ENCODE peak calls at places on chromosomes 7 and 10, in five cellular contexts. One of them, this sample, is unnamed.

GRCh38 chr10:108049668-108050067 is 885.2 kb upstream of the SORCS1 start:
- DNase-seq in progenitor cell of endocrine pancreas: no peak
- DNase-seq in CD8-positive, alpha-beta T cell: no peak
- DNase-seq in GM20000: peak
- DNase-seq in D721Med: no peak
- DNase-seq in this sample: no peak

GRCh38 chr7:114917211-114917839 is 4.6 kb upstream of the MDFIC start:
- DNase-seq in progenitor cell of endocrine pancreas: no peak
- DNase-seq in CD8-positive, alpha-beta T cell: no peak
- DNase-seq in GM20000: no peak
- DNase-seq in D721Med: no peak
- DNase-seq in this sample: no peak

GRCh38 chr10:124998624-124999291 is 56.8 kb downstream of the ZRANB1 start:
- DNase-seq in GM20000: peak
- DNase-seq in D721Med: no peak
- DNase-seq in CD8-positive, alpha-beta T cell: no peak
- DNase-seq in progenitor cell of endocrine pancreas: no peak
- DNase-seq in this sample: no peak

GRCh38 chr10:75408911-75409885 is 7.6 kb upstream of the ZNF503 start:
- DNase-seq in GM20000: peak
- DNase-seq in CD8-positive, alpha-beta T cell: peak
- DNase-seq in D721Med: peak
- DNase-seq in progenitor cell of endocrine pancreas: peak
- DNase-seq in this sample: peak

GRCh38 chr10:102800601-102801335 is 36.4 kb downstream of the CYP17A1 start:
- DNase-seq in progenitor cell of endocrine pancreas: no peak
- DNase-seq in D721Med: no peak
- DNase-seq in CD8-positive, alpha-beta T cell: no peak
- DNase-seq in GM20000: no peak
- DNase-seq in this sample: no peak

GRCh38 chr7:30173058-30173897 is 38.5 kb downstream of the MTURN start:
- DNase-seq in GM20000: no peak
- DNase-seq in CD8-positive, alpha-beta T cell: no peak
- DNase-seq in progenitor cell of endocrine pancreas: no peak
- DNase-seq in D721Med: no peak
- DNase-seq in this sample: peak

GRCh38 chr7:45239486-45239885 is 81.9 kb downstream of the RAMP3 start:
- DNase-seq in GM20000: no peak
- DNase-seq in D721Med: no peak
- DNase-seq in progenitor cell of endocrine pancreas: no peak
- DNase-seq in CD8-positive, alpha-beta T cell: no peak
- DNase-seq in this sample: no peak

GRCh38 chr7:134374791-134375190 is 58.1 kb upstream of the SLC35B4 start:
- DNase-seq in GM20000: no peak
- DNase-seq in CD8-positive, alpha-beta T cell: no peak
- DNase-seq in progenitor cell of endocrine pancreas: no peak
- DNase-seq in D721Med: no peak
- DNase-seq in this sample: no peak

GRCh38 chr7:151677581-151678226 is 158.0 kb upstream of the RHEB start:
- DNase-seq in progenitor cell of endocrine pancreas: no peak
- DNase-seq in GM20000: no peak
- DNase-seq in CD8-positive, alpha-beta T cell: no peak
- DNase-seq in D721Med: no peak
- DNase-seq in this sample: no peak

GRCh38 chr7:7977774-7978173 is 9.2 kb downstream of the GLCCI1 start:
- DNase-seq in GM20000: no peak
- DNase-seq in progenitor cell of endocrine pancreas: no peak
- DNase-seq in CD8-positive, alpha-beta T cell: no peak
- DNase-seq in D721Med: no peak
- DNase-seq in this sample: no peak

GRCh38 chr10:24974978-24975377 is 22.6 kb upstream of the PRTFDC1 start:
- DNase-seq in progenitor cell of endocrine pancreas: no peak
- DNase-seq in CD8-positive, alpha-beta T cell: no peak
- DNase-seq in GM20000: no peak
- DNase-seq in D721Med: no peak
- DNase-seq in this sample: no peak

GRCh38 chr10:74932648-74933047 is 106.2 kb downstream of the KAT6B start:
- DNase-seq in progenitor cell of endocrine pancreas: no peak
- DNase-seq in CD8-positive, alpha-beta T cell: no peak
- DNase-seq in D721Med: no peak
- DNase-seq in GM20000: no peak
- DNase-seq in this sample: no peak

GRCh38 chr10:11824376-11824775 is 1.2 kb downstream of the PROSER2 start:
- DNase-seq in GM20000: no peak
- DNase-seq in D721Med: no peak
- DNase-seq in CD8-positive, alpha-beta T cell: no peak
- DNase-seq in progenitor cell of endocrine pancreas: no peak
- DNase-seq in this sample: no peak

GRCh38 chr10:110008518-110009339 is 945 bp downstream of the ADD3 start:
- DNase-seq in CD8-positive, alpha-beta T cell: peak
- DNase-seq in GM20000: peak
- DNase-seq in progenitor cell of endocrine pancreas: no peak
- DNase-seq in D721Med: no peak
- DNase-seq in this sample: no peak

GRCh38 chr7:32116436-32116835 is 46.2 kb upstream of the PDE1C start:
- DNase-seq in D721Med: no peak
- DNase-seq in GM20000: no peak
- DNase-seq in progenitor cell of endocrine pancreas: no peak
- DNase-seq in CD8-positive, alpha-beta T cell: no peak
- DNase-seq in this sample: no peak

GRCh38 chr7:145957160-145957890 is 159.3 kb upstream of the CNTNAP2 start:
- DNase-seq in progenitor cell of endocrine pancreas: no peak
- DNase-seq in GM20000: no peak
- DNase-seq in CD8-positive, alpha-beta T cell: no peak
- DNase-seq in D721Med: no peak
- DNase-seq in this sample: no peak

GRCh38 chr10:105857284-105858264 is 1216.5 kb downstream of the SORCS3 start:
- DNase-seq in D721Med: no peak
- DNase-seq in progenitor cell of endocrine pancreas: no peak
- DNase-seq in GM20000: no peak
- DNase-seq in CD8-positive, alpha-beta T cell: no peak
- DNase-seq in this sample: no peak

GRCh38 chr7:94145602-94146001 is 141.4 kb upstream of the BET1 start:
- DNase-seq in progenitor cell of endocrine pancreas: no peak
- DNase-seq in GM20000: no peak
- DNase-seq in D721Med: no peak
- DNase-seq in CD8-positive, alpha-beta T cell: no peak
- DNase-seq in this sample: no peak

GRCh38 chr7:33904680-33905388 is 505 bp upstream of the BMPER start:
- DNase-seq in CD8-positive, alpha-beta T cell: no peak
- DNase-seq in GM20000: peak
- DNase-seq in progenitor cell of endocrine pancreas: peak
- DNase-seq in D721Med: no peak
- DNase-seq in this sample: peak

GRCh38 chr7:14639801-14640200 is 262.8 kb downstream of the DGKB start:
- DNase-seq in GM20000: no peak
- DNase-seq in CD8-positive, alpha-beta T cell: no peak
- DNase-seq in progenitor cell of endocrine pancreas: no peak
- DNase-seq in D721Med: no peak
- DNase-seq in this sample: no peak

GRCh38 chr10:90437452-90437851 is 420.4 kb downstream of the HTR7 start:
- DNase-seq in CD8-positive, alpha-beta T cell: no peak
- DNase-seq in progenitor cell of endocrine pancreas: no peak
- DNase-seq in D721Med: no peak
- DNase-seq in GM20000: no peak
- DNase-seq in this sample: no peak

GRCh38 chr10:90447836-90448235 is 410.0 kb downstream of the HTR7 start:
- DNase-seq in progenitor cell of endocrine pancreas: no peak
- DNase-seq in GM20000: no peak
- DNase-seq in D721Med: no peak
- DNase-seq in CD8-positive, alpha-beta T cell: no peak
- DNase-seq in this sample: no peak

GRCh38 chr10:90440870-90441269 is 417.0 kb downstream of the HTR7 start:
- DNase-seq in D721Med: no peak
- DNase-seq in GM20000: no peak
- DNase-seq in CD8-positive, alpha-beta T cell: no peak
- DNase-seq in progenitor cell of endocrine pancreas: no peak
- DNase-seq in this sample: no peak

GRCh38 chr10:90443342-90443741 is 414.5 kb downstream of the HTR7 start:
- DNase-seq in D721Med: no peak
- DNase-seq in CD8-positive, alpha-beta T cell: no peak
- DNase-seq in GM20000: no peak
- DNase-seq in progenitor cell of endocrine pancreas: no peak
- DNase-seq in this sample: no peak
- TF ChIP-seq CTCF in D721Med: no peak
- TF ChIP-seq CTCF in CD8-positive, alpha-beta T cell: no peak
- TF ChIP-seq CTCF in GM20000: no peak
- TF ChIP-seq CTCF in progenitor cell of endocrine pancreas: no peak
- TF ChIP-seq CTCF in this sample: no peak

GRCh38 chr7:77460057-77460486 is 43.9 kb upstream of the GSAP start:
- DNase-seq in D721Med: no peak
- DNase-seq in progenitor cell of endocrine pancreas: no peak
- DNase-seq in CD8-positive, alpha-beta T cell: no peak
- DNase-seq in GM20000: no peak
- DNase-seq in this sample: no peak
- TF ChIP-seq CTCF in D721Med: no peak
- TF ChIP-seq CTCF in progenitor cell of endocrine pancreas: peak
- TF ChIP-seq CTCF in CD8-positive, alpha-beta T cell: no peak
- TF ChIP-seq CTCF in GM20000: no peak
- TF ChIP-seq CTCF in this sample: no peak

DNA sequence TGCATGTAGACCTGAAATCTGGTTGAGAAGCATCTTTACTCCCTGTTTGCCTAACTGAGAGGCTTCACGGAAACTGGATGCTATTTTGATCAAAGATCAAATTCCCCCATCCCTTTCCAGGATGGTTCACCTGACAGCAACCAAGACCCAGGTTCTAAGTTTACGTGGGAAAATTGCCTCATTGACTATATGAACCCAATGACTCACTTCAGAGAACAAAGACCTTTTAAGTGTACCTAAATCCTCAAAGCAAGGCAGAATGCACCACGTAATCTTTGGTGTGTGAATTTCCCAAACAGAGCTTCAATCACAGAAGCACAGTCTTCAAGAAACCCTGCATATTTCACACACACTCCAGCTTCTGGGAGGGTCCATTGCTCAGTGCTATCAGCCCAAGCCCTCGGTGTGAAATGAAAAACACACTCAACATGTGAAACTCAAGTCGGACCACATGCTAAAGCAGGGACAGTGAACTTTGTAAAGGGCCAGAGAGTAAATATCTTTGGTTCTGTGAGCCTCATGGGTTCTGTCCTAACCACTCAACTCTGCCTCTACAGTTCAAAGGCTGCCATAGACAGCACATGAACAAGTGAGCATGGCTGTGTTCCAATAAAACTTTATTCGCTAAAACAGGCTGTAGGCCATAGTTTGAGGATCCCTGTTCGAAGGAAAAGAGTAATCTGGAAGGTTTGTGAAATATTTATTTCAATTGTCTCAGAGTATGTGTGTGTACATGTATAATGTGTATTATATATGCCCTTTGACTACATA is 275.6 kb upstream of the FOXK1 start:
- DNase-seq in D721Med: no peak
- DNase-seq in GM20000: no peak
- DNase-seq in CD8-positive, alpha-beta T cell: no peak
- DNase-seq in progenitor cell of endocrine pancreas: no peak
- DNase-seq in this sample: no peak
- TF ChIP-seq CTCF in D721Med: no peak
- TF ChIP-seq CTCF in GM20000: no peak
- TF ChIP-seq CTCF in CD8-positive, alpha-beta T cell: no peak
- TF ChIP-seq CTCF in progenitor cell of endocrine pancreas: no peak
- TF ChIP-seq CTCF in this sample: no peak

GRCh38 chr10:101139421-101139911 is 8.4 kb downstream of the TLX1 start:
- DNase-seq in GM20000: peak
- DNase-seq in CD8-positive, alpha-beta T cell: no peak
- DNase-seq in progenitor cell of endocrine pancreas: no peak
- DNase-seq in D721Med: no peak
- DNase-seq in this sample: no peak
- TF ChIP-seq CTCF in GM20000: no peak
- TF ChIP-seq CTCF in CD8-positive, alpha-beta T cell: no peak
- TF ChIP-seq CTCF in progenitor cell of endocrine pancreas: peak
- TF ChIP-seq CTCF in D721Med: no peak
- TF ChIP-seq CTCF in this sample: peak

GRCh38 chr7:129993275-129993674 is 40.5 kb upstream of the UBE2H start:
- DNase-seq in D721Med: no peak
- DNase-seq in progenitor cell of endocrine pancreas: no peak
- DNase-seq in CD8-positive, alpha-beta T cell: no peak
- DNase-seq in GM20000: no peak
- DNase-seq in this sample: no peak
- TF ChIP-seq CTCF in D721Med: no peak
- TF ChIP-seq CTCF in progenitor cell of endocrine pancreas: no peak
- TF ChIP-seq CTCF in CD8-positive, alpha-beta T cell: no peak
- TF ChIP-seq CTCF in GM20000: no peak
- TF ChIP-seq CTCF in this sample: no peak

DNA sequence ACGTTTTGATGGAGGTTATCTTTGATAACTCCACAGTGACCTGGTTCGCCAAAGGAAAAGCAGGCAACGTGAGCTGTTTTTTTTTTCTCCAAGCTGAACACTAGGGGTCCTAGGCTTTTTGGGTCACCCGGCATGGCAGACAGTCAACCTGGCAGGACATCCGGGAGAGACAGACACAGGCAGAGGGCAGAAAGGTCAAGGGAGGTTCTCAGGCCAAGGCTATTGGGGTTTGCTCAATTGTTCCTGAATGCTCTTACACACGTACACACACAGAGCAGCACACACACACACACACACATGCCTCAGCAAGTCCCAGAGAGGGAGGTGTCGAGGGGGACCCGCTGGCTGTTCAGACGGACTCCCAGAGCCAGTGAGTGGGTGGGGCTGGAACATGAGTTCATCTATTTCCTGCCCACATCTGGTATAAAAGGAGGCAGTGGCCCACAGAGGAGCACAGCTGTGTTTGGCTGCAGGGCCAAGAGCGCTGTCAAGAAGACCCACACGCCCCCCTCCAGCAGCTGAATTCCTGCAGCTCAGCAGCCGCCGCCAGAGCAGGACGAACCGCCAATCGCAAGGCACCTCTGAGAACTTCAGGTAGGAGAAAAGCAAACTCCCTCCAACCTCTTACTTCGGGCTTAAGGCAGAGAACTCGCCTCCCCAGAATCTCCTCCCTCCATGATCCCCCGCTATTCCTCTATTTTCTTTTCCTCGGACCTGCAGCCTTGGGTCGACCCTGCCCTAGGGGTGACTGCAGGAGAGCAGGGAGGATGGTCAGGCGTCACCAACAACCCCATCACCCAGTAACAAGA is at the start of gene SERPINE1:
- DNase-seq in progenitor cell of endocrine pancreas: no peak
- DNase-seq in CD8-positive, alpha-beta T cell: peak
- DNase-seq in D721Med: no peak
- DNase-seq in GM20000: peak
- DNase-seq in this sample: peak
- TF ChIP-seq CTCF in progenitor cell of endocrine pancreas: peak
- TF ChIP-seq CTCF in CD8-positive, alpha-beta T cell: no peak
- TF ChIP-seq CTCF in D721Med: no peak
- TF ChIP-seq CTCF in GM20000: no peak
- TF ChIP-seq CTCF in this sample: peak

DNA sequence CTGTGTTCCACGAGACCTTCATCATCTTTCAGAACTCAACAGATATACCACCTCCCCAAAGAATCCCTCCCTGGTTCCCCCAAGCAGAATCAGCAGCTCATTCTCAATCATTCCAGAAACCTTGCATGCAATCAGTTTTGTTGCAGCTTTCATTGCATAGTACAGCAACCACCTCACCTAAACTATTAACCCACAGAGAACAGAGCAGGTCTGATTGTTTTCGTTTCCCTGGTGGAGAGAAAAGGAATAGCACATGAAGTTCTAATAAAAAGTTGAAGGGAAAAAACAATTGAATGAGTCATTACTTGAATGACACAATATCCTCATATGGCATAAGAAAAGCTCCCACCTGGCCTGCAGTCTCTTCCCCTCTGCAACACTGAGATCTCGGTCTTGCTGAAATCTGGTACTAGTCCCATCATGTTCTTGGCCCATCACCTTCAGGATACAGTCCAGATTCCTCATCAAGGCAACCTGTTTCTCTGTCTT is 147.1 kb upstream of the GDF10 start:
- DNase-seq in D721Med: no peak
- DNase-seq in CD8-positive, alpha-beta T cell: no peak
- DNase-seq in GM20000: no peak
- DNase-seq in progenitor cell of endocrine pancreas: no peak
- DNase-seq in this sample: no peak
- TF ChIP-seq CTCF in D721Med: no peak
- TF ChIP-seq CTCF in CD8-positive, alpha-beta T cell: peak
- TF ChIP-seq CTCF in GM20000: peak
- TF ChIP-seq CTCF in progenitor cell of endocrine pancreas: peak
- TF ChIP-seq CTCF in this sample: peak